ENCODE peak calls at places on chromosomes 5 and 9, in six cellular contexts. O is GM23248, K is MM.1S, D is PC-3, M is A673, S is GM23338. W is an unnamed sample.

GRCh38 chr5:158463971-158464370 is 605.0 kb upstream of the CLINT1 start:
- DNase-seq in M (no peak), K (no peak), O (peak; percentile 89), S (no peak), D (no peak), W (no peak)

GRCh38 chr5:76723266-76723665 is 7.3 kb downstream of the F2R start:
- DNase-seq in S (no peak), O (no peak), M (no peak), K (no peak), D (no peak), W (no peak)

GRCh38 chr5:130963798-130964197 is 201.3 kb downstream of the HINT1 start:
- DNase-seq in D (peak; percentile 29), O (no peak), K (no peak), M (no peak), S (no peak), W (peak; percentile 50)

GRCh38 chr5:80703747-80704146 is 49.0 kb upstream of the DHFR start:
- DNase-seq in D (no peak), K (no peak), S (no peak), M (no peak), O (no peak), W (no peak)

GRCh38 chr9:133514475-133515239 is 10.1 kb downstream of the MYMK start:
- DNase-seq in M (no peak), S (no peak), D (no peak), K (no peak), O (no peak), W (no peak)

GRCh38 chr5:157680239-157680638 is 8.9 kb downstream of the C5orf52 start:
- DNase-seq in M (no peak), O (no peak), D (no peak), S (no peak), K (no peak), W (no peak)

GRCh38 chr5:7615566-7616061 is 219.7 kb downstream of the ADCY2 start:
- DNase-seq in K (no peak), D (no peak), S (no peak), O (peak; percentile 8), M (no peak), W (no peak)

GRCh38 chr5:133409210-133409674 is 203.1 kb downstream of the FSTL4 start:
- DNase-seq in K (no peak), O (no peak), M (no peak), D (no peak), S (no peak), W (no peak)

GRCh38 chr9:136086213-136086881 is 8.7 kb downstream of the NACC2 start:
- DNase-seq in S (no peak), M (no peak), K (no peak), O (no peak), D (no peak), W (no peak)

GRCh38 chr9:36149197-36149596 is 12.7 kb downstream of the GLIPR2 start:
- DNase-seq in D (no peak), K (no peak), M (no peak), O (peak; percentile 69), S (no peak), W (peak; percentile 68)

GRCh38 chr9:114487607-114488300 is 17.5 kb downstream of the WHRN start:
- DNase-seq in O (peak; percentile 74), K (peak; percentile 72), M (peak; percentile 89), S (peak; percentile 87), D (peak; percentile 82), W (peak; percentile 76)

GRCh38 chr5:135678640-135679268 is 100.0 kb upstream of the CXCL14 start:
- DNase-seq in O (no peak), M (no peak), S (no peak), D (no peak), K (no peak), W (no peak)

GRCh38 chr9:12604154-12604825 is 88.9 kb upstream of the TYRP1 start:
- DNase-seq in K (no peak), S (no peak), D (peak; percentile 65), O (peak; percentile 38), M (peak; percentile 47), W (peak; percentile 31)

GRCh38 chr5:133189881-133190280 is 138.1 kb downstream of the HSPA4 start:
- DNase-seq in S (no peak), K (no peak), D (no peak), O (no peak), M (no peak), W (no peak)

GRCh38 chr5:15634771-15635347 is 134.9 kb downstream of the FBXL7 start:
- DNase-seq in D (no peak), K (no peak), O (peak; percentile 6), S (no peak), M (no peak), W (peak; percentile 28)

GRCh38 chr9:126375386-126375785 is 48.8 kb downstream of the MVB12B start:
- DNase-seq in K (no peak), M (peak; percentile 79), D (peak; percentile 46), O (peak; percentile 76), S (peak; percentile 38), W (peak; percentile 46)

GRCh38 chr9:126377521-126377920 is 50.9 kb downstream of the MVB12B start:
- DNase-seq in M (no peak), S (no peak), O (no peak), D (no peak), K (no peak), W (no peak)

GRCh38 chr9:126376311-126376902 is 49.8 kb downstream of the MVB12B start:
- DNase-seq in D (no peak), S (no peak), O (no peak), M (no peak), K (peak; percentile 41), W (no peak)

GRCh38 chr9:126378761-126379160 is 52.1 kb downstream of the MVB12B start:
- DNase-seq in S (no peak), K (no peak), O (no peak), M (no peak), D (no peak), W (no peak)

GRCh38 chr9:126376903-126377342 is 50.3 kb downstream of the MVB12B start:
- DNase-seq in M (no peak), S (peak; percentile 36), D (no peak), K (no peak), O (no peak), W (no peak)
- H3K4me1 ChIP-seq in M (peaks cover 25% of the 10 kb centered on the region), S (peaks cover 36% of the 10 kb centered on the region), D (peaks cover 56% of the 10 kb centered on the region), K (peaks cover 5% of the 10 kb centered on the region), O (peaks cover 37% of the 10 kb centered on the region), W (no peaks in the 10 kb centered on the region)

GRCh38 chr5:37839441-37840035 is 303 bp downstream of the GDNF start:
- DNase-seq in K (peak; percentile 79), M (peak; percentile 83), S (peak; percentile 64), O (peak; percentile 88), D (peak; percentile 51), W (peak; percentile 71)

GRCh38 chr5:37837101-37838032 is 2.5 kb downstream of the GDNF start:
- DNase-seq in O (peak; percentile 95), M (peak; percentile 93), S (peak; percentile 65), K (peak; percentile 59), D (peak; percentile 84), W (peak; percentile 71)

GRCh38 chr5:37838152-37838932 is 1.5 kb downstream of the GDNF start:
- DNase-seq in D (peak; percentile 40), K (peak; percentile 20), O (peak; percentile 82), S (peak; percentile 79), M (peak; percentile 75), W (no peak)

GRCh38 chr5:37840036-37840909 is at the start of gene GDNF:
- DNase-seq in S (peak; percentile 72), D (peak; percentile 41), M (peak; percentile 57), K (peak; percentile 76), O (peak; percentile 86), W (peak; percentile 76)

DNA sequence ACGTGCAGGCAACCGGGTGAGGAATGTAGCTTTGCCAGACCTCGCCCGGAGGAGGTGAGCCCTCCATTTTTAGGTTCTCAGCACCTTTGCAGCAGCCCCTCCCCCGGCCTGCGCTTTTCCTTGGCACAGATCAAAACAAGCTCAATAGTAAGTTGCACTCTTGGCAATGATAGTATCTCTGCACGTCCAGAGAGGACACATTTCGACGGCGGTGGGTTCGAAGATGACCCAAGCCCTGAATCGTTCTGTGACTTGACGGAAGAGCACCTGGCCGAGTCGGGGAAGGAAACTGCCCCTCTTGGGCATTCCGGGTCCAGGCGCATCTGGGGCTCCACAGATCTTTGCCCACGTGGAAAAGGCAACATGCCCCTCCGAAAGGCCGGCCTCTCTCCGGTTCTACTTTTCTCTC is 904 bp downstream of the GDNF start:
- DNase-seq in S (peak; percentile 56), D (no peak), K (no peak), M (peak; percentile 31), O (peak; percentile 46), W (no peak)
- H3K27me3 ChIP-seq in S (peaks cover 95% of the 10 kb centered on the region), D (peaks cover 78% of the 10 kb centered on the region), K (no peaks in the 10 kb centered on the region), M (no peaks in the 10 kb centered on the region), O (no peaks in the 10 kb centered on the region), W (no peaks in the 10 kb centered on the region)

DNA sequence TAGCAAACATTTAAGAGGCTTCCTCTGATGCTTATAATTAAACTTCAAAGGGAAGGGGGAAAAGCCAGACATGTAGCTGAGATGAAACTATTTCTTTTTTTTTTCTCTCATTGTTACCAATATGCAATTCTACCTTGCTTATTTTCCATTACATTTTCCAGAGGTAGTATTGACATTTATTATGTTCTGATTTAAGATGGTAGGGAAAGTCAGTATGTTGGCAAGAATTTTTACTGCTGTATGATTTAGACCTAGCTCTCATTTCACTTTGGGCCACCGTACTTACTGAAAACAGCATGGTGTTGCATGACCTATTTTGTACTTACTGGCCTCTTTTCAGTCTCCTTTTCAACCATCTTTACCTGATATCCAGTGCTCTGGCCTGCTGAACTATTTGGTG is 9.6 kb upstream of the SPINK6 start:
- DNase-seq in O (no peak), D (no peak), M (no peak), K (no peak), S (no peak), W (no peak)
- TF ChIP-seq EZH2 in O (no peak), D (no peak), M (no peak), K (no peak), S (no peak), W (no peak)

GRCh38 chr9:121718501-121718900 is 67.1 kb downstream of the DAB2IP start:
- DNase-seq in S (peak; percentile 47), M (no peak), D (no peak), O (peak; percentile 15), K (no peak), W (peak; percentile 21)

GRCh38 chr9:121721770-121722169 is 70.3 kb downstream of the DAB2IP start:
- DNase-seq in K (no peak), O (peak; percentile 37), D (no peak), M (no peak), S (no peak), W (peak; percentile 79)

GRCh38 chr9:121718063-121718462 is 66.6 kb downstream of the DAB2IP start:
- DNase-seq in S (no peak), K (no peak), M (no peak), D (no peak), O (peak; percentile 86), W (peak; percentile 54)

GRCh38 chr9:121720992-121721350 is 69.5 kb downstream of the DAB2IP start:
- DNase-seq in K (no peak), D (peak; percentile 27), O (peak; percentile 47), M (no peak), S (peak; percentile 56), W (no peak)

DNA sequence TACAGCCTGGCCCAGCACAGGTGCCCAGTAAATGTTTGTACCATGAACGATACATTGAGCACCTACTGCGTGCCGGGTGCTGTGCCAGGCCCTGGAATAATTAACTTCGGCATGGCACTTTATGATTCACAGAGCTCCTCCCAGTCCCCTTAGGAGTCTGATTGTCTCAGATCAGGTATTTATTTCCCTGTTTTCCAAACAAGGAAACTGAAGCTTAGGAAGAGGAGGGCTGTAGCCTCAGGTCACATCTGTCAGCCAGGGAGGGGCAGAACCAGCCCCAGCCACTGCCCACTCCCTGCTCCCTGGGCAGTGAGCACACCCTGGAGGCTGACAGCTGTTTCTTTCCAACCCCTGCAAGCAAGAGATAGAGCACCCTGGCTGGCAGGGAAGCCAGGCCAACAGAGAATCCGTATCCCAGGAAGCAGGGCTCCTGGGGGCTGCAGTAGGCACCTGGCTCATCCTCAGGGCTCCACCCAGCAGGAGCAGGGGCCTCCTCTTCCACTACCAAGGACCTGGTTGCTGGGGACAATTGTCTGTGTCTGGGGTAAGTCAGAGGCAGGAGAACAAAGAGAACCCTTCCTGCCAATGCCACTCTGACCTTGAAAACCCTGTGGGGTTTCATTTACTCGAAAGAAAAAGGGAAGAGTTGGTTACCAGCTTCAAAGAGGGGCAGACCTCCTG is 69.0 kb downstream of the DAB2IP start:
- DNase-seq in K (no peak), M (no peak), D (peak; percentile 35), S (no peak), O (peak; percentile 26), W (no peak)
- H3K4me1 ChIP-seq in K (no peaks in the 10 kb centered on the region), M (no peaks in the 10 kb centered on the region), D (peaks cover 6% of the 10 kb centered on the region), S (peaks cover 37% of the 10 kb centered on the region), O (peaks cover 30% of the 10 kb centered on the region), W (peaks cover 27% of the 10 kb centered on the region)

W was measured in fibroblast of lung.